ENCODE peak calls at places on chromosome 19, in six cellular contexts. W is IMR-90, G is H1, J is HepG2, K is HCT116, N is K562. Z is an unnamed sample.

GRCh38 chr19:38654478-38655079 is 7.1 kb downstream of the ACTN4 start:
- DNase-seq in N (no peak), J (no peak), G (no peak), K (no peak), W (peak), Z (no peak)

GRCh38 chr19:28603453-28603852 is 609.5 kb downstream of the UQCRFS1 start:
- DNase-seq in N (no peak), W (no peak), J (no peak), G (no peak), K (no peak), Z (no peak)

GRCh38 chr19:23415561-23416191 is 20.4 kb upstream of the ZNF91 start:
- DNase-seq in J (no peak), G (peak), K (no peak), W (no peak), N (no peak), Z (no peak)

GRCh38 chr19:11152318-11153062 is 3.1 kb downstream of the SPC24 start:
- DNase-seq in N (no peak), K (no peak), W (peak), G (no peak), J (no peak), Z (no peak)

GRCh38 chr19:2167896-2168618 is 4.3 kb downstream of the DOT1L start:
- DNase-seq in N (no peak), W (peak), G (no peak), K (no peak), J (peak), Z (peak)

GRCh38 chr19:35669974-35670373 is 3.7 kb downstream of the UPK1A start:
- DNase-seq in N (no peak), G (no peak), J (no peak), W (no peak), K (no peak), Z (no peak)

GRCh38 chr19:29832801-29833200 is 21.0 kb downstream of the CCNE1 start:
- DNase-seq in G (no peak), J (no peak), K (no peak), W (no peak), N (no peak), Z (no peak)

GRCh38 chr19:51691122-51692064 is 1.7 kb upstream of the SPACA6 start:
- DNase-seq in J (no peak), N (no peak), G (no peak), W (peak), K (no peak), Z (no peak)

GRCh38 chr19:3693030-3693925 is 7.0 kb downstream of the PIP5K1C start:
- DNase-seq in N (no peak), W (no peak), K (no peak), J (no peak), G (no peak), Z (no peak)

GRCh38 chr19:49746206-49746958 is 16.7 kb downstream of the TSKS start:
- DNase-seq in W (no peak), G (peak), N (peak), K (peak), J (peak), Z (no peak)

GRCh38 chr19:21210037-21210621 is 68.3 kb downstream of the ZNF431 start:
- DNase-seq in W (no peak), J (peak), K (no peak), N (no peak), G (no peak), Z (no peak)

GRCh38 chr19:27966390-27966816 is 1246.5 kb downstream of the UQCRFS1 start:
- DNase-seq in G (no peak), J (no peak), N (peak), W (no peak), K (no peak), Z (no peak)

GRCh38 chr19:52297601-52298358 is 811 bp downstream of the ZNF480 start:
- DNase-seq in N (no peak), G (no peak), W (peak), K (no peak), J (no peak), Z (no peak)

GRCh38 chr19:3423183-3423829 is 56.9 kb downstream of the NFIC start:
- DNase-seq in J (no peak), K (no peak), W (peak), G (no peak), N (peak), Z (no peak)

GRCh38 chr19:40693896-40694295 is 3.4 kb upstream of the NUMBL start:
- DNase-seq in N (no peak), W (no peak), K (no peak), G (no peak), J (no peak), Z (no peak)
- H3K27ac ChIP-seq in N (no peak), W (no peak), K (no peak), G (no peak), J (no peak), Z (no peak)

GRCh38 chr19:31066385-31066784 is 282.9 kb downstream of the TSHZ3 start:
- DNase-seq in J (no peak), W (peak), G (no peak), K (no peak), N (no peak), Z (no peak)
- TF ChIP-seq CEBPB in J (no peak), W (no peak), G (no peak), K (no peak), N (no peak), Z (no peak)

GRCh38 chr19:646798-647565 is 7.3 kb downstream of the FGF22 start:
- DNase-seq in J (no peak), G (no peak), N (peak), W (no peak), K (no peak), Z (no peak)
- H3K9ac ChIP-seq in J (no peak), G (no peak), N (no peak), W (no peak), K (no peak), Z (no peak)

DNA sequence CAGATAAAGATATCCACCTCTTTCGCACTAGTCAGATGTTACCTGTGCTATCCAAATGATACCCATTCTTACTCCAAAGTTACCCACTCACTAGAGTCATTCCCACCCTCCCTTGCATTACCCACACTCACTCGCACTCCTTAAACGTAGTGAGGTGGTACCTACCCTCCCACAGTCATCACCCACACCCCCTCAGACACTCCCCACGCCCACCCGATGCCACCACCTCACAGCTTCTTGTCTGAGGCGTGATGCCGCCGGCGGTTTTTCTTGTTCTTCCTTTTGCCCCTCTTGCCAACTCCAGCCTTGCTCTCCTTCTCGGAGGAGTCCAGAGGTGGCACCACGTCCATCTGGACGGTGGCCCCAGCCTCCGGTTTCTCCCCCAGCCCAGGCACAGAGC is 1.2 kb downstream of the PNMA8C start:
- DNase-seq in W (no peak), K (no peak), N (no peak), G (no peak), J (no peak), Z (no peak)
- H3K27ac ChIP-seq in W (no peak), K (no peak), N (no peak), G (no peak), J (no peak), Z (no peak)

DNA sequence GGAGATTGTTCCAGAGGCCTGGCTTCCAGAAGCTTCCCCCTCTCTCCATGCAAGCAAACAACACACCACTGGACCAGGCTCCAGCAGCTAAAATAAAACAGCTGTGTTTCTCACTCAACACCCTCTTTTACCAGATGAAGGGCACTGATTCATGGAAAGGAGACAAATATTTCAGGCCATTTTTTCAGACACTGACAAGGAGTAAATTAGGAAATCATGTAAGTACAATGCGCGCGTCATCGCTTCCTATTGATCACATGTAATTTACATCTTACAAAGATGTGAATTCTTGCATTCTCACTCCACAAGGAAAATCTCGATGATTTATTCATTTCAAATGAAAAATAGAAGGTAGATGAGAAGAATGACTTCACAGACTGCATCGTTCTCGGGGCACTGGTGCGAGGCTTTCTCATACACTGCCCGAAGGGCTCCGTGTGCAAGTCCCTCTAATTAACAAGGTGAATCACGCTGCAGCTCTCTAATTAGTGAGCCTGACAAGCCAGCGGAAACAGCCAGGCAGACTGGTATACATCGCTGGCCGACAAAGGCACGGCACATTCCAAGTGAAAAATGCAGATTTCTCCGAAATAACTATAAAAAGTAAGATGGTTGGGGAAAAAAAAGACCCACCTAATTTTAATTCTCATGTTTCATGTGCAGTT is 153.6 kb downstream of the KCTD15 start:
- DNase-seq in G (peak), K (no peak), W (no peak), N (no peak), J (no peak), Z (no peak)
- TF ChIP-seq CEBPB in G (no peak), K (no peak), W (no peak), N (no peak), J (no peak), Z (no peak)

GRCh38 chr19:47404334-47405196 is 14.8 kb downstream of the MEIS3 start:
- DNase-seq in W (no peak), N (no peak), K (no peak), G (no peak), J (no peak), Z (no peak)

GRCh38 chr19:47399198-47399597 is 20.1 kb downstream of the MEIS3 start:
- DNase-seq in J (no peak), W (no peak), G (no peak), N (no peak), K (no peak), Z (no peak)

GRCh38 chr19:47402504-47402903 is 16.8 kb downstream of the MEIS3 start:
- DNase-seq in J (no peak), N (no peak), G (no peak), K (no peak), W (no peak), Z (no peak)

DNA sequence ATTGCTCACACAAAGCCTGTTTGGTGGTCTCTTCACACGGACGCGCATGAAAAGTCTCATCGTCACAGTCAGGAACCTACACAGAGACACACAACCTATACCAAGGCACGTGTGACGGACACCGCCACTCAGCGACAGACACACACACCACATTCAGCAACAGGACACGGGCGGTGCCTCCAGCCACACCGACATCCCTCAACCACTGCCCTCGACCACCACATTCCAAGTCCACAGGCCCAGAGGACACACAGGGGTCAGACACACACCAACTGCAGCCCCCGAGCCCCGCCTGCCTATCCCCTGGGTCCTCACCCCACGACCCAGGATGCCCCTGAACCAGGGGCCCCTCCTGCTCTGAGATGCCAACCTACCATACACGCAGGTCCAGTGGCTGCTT is 20.6 kb downstream of the MEIS3 start:
- DNase-seq in J (no peak), W (no peak), G (no peak), N (no peak), K (no peak), Z (no peak)
- H3K9ac ChIP-seq in J (no peak), W (no peak), G (no peak), N (no peak), K (no peak), Z (no peak)